ENCODE peak calls at places on chromosomes 3 and 15, in nine cellular contexts. One of them, this sample, is unnamed.

GRCh38 chr15:48861813-48862431 is 16.0 kb upstream of the EID1 start:
- DNase-seq in dorsolateral prefrontal cortex: no peak
- DNase-seq in fibroblast of mammary gland: peak
- DNase-seq in choroid plexus epithelial cell: peak
- DNase-seq in suprapubic skin: no peak
- DNase-seq in IMR-90: peak
- DNase-seq in AG04450: no peak
- DNase-seq in AG04449: peak
- DNase-seq in bronchial epithelial cell: peak
- DNase-seq in this sample: peak

GRCh38 chr3:164418426-164418825 is 659.9 kb downstream of the SI start:
- DNase-seq in dorsolateral prefrontal cortex: no peak
- DNase-seq in fibroblast of mammary gland: no peak
- DNase-seq in choroid plexus epithelial cell: peak
- DNase-seq in suprapubic skin: no peak
- DNase-seq in IMR-90: no peak
- DNase-seq in AG04450: no peak
- DNase-seq in AG04449: no peak
- DNase-seq in bronchial epithelial cell: no peak
- DNase-seq in this sample: no peak

GRCh38 chr3:39147711-39148115 is 5.7 kb downstream of the CSRNP1 start:
- DNase-seq in dorsolateral prefrontal cortex: no peak
- DNase-seq in fibroblast of mammary gland: peak
- DNase-seq in choroid plexus epithelial cell: peak
- DNase-seq in suprapubic skin: no peak
- DNase-seq in IMR-90: peak
- DNase-seq in AG04450: no peak
- DNase-seq in AG04449: no peak
- DNase-seq in bronchial epithelial cell: no peak
- DNase-seq in this sample: no peak

GRCh38 chr3:156642750-156643728 is 31.4 kb upstream of the TIPARP start:
- DNase-seq in dorsolateral prefrontal cortex: no peak
- DNase-seq in fibroblast of mammary gland: no peak
- DNase-seq in choroid plexus epithelial cell: peak
- DNase-seq in suprapubic skin: no peak
- DNase-seq in IMR-90: no peak
- DNase-seq in AG04450: no peak
- DNase-seq in AG04449: no peak
- DNase-seq in bronchial epithelial cell: no peak
- DNase-seq in this sample: no peak

GRCh38 chr3:82082796-82083195 is 321.4 kb upstream of the GBE1 start:
- DNase-seq in dorsolateral prefrontal cortex: no peak
- DNase-seq in fibroblast of mammary gland: no peak
- DNase-seq in choroid plexus epithelial cell: peak
- DNase-seq in suprapubic skin: no peak
- DNase-seq in IMR-90: no peak
- DNase-seq in AG04450: no peak
- DNase-seq in AG04449: no peak
- DNase-seq in bronchial epithelial cell: no peak
- DNase-seq in this sample: no peak

GRCh38 chr15:98903377-98904018 is 104.1 kb downstream of the PGPEP1L start:
- DNase-seq in dorsolateral prefrontal cortex: no peak
- DNase-seq in fibroblast of mammary gland: peak
- DNase-seq in choroid plexus epithelial cell: peak
- DNase-seq in suprapubic skin: no peak
- DNase-seq in IMR-90: peak
- DNase-seq in AG04450: no peak
- DNase-seq in AG04449: no peak
- DNase-seq in bronchial epithelial cell: peak
- DNase-seq in this sample: peak

GRCh38 chr3:122936986-122937385 is 90.6 kb downstream of the SEMA5B start:
- DNase-seq in dorsolateral prefrontal cortex: no peak
- DNase-seq in fibroblast of mammary gland: no peak
- DNase-seq in choroid plexus epithelial cell: no peak
- DNase-seq in suprapubic skin: no peak
- DNase-seq in IMR-90: no peak
- DNase-seq in AG04450: no peak
- DNase-seq in AG04449: no peak
- DNase-seq in bronchial epithelial cell: no peak
- DNase-seq in this sample: no peak

GRCh38 chr3:6449099-6449498 is 411.8 kb upstream of the GRM7 start:
- DNase-seq in dorsolateral prefrontal cortex: no peak
- DNase-seq in fibroblast of mammary gland: no peak
- DNase-seq in choroid plexus epithelial cell: no peak
- DNase-seq in suprapubic skin: no peak
- DNase-seq in IMR-90: no peak
- DNase-seq in AG04450: no peak
- DNase-seq in AG04449: no peak
- DNase-seq in bronchial epithelial cell: no peak
- DNase-seq in this sample: no peak

GRCh38 chr15:25243800-25244097 is 195.1 kb downstream of the UBE3A start:
- DNase-seq in dorsolateral prefrontal cortex: peak
- DNase-seq in fibroblast of mammary gland: no peak
- DNase-seq in choroid plexus epithelial cell: no peak
- DNase-seq in suprapubic skin: no peak
- DNase-seq in IMR-90: no peak
- DNase-seq in AG04450: no peak
- DNase-seq in AG04449: no peak
- DNase-seq in bronchial epithelial cell: no peak
- DNase-seq in this sample: no peak

GRCh38 chr15:55649058-55649423 is 60.9 kb upstream of the PYGO1 start:
- DNase-seq in dorsolateral prefrontal cortex: no peak
- DNase-seq in fibroblast of mammary gland: peak
- DNase-seq in choroid plexus epithelial cell: peak
- DNase-seq in suprapubic skin: no peak
- DNase-seq in IMR-90: peak
- DNase-seq in AG04450: peak
- DNase-seq in AG04449: peak
- DNase-seq in bronchial epithelial cell: peak
- DNase-seq in this sample: peak

GRCh38 chr15:100284701-100285100 is 57.1 kb downstream of the ADAMTS17 start:
- DNase-seq in dorsolateral prefrontal cortex: no peak
- DNase-seq in fibroblast of mammary gland: no peak
- DNase-seq in choroid plexus epithelial cell: no peak
- DNase-seq in suprapubic skin: no peak
- DNase-seq in IMR-90: no peak
- DNase-seq in AG04450: no peak
- DNase-seq in AG04449: no peak
- DNase-seq in bronchial epithelial cell: no peak
- DNase-seq in this sample: no peak

GRCh38 chr15:66084704-66085103 is 168.8 kb downstream of the MEGF11 start:
- DNase-seq in dorsolateral prefrontal cortex: no peak
- DNase-seq in fibroblast of mammary gland: no peak
- DNase-seq in choroid plexus epithelial cell: no peak
- DNase-seq in suprapubic skin: no peak
- DNase-seq in IMR-90: no peak
- DNase-seq in AG04450: no peak
- DNase-seq in AG04449: no peak
- DNase-seq in bronchial epithelial cell: no peak
- DNase-seq in this sample: no peak

GRCh38 chr3:20930034-20930433 is 744.0 kb upstream of the SGO1 start:
- DNase-seq in dorsolateral prefrontal cortex: no peak
- DNase-seq in fibroblast of mammary gland: peak
- DNase-seq in choroid plexus epithelial cell: peak
- DNase-seq in suprapubic skin: no peak
- DNase-seq in IMR-90: no peak
- DNase-seq in AG04450: no peak
- DNase-seq in AG04449: no peak
- DNase-seq in bronchial epithelial cell: peak
- DNase-seq in this sample: peak

GRCh38 chr3:187640823-187641135 is 29.4 kb downstream of the SST start:
- DNase-seq in dorsolateral prefrontal cortex: no peak
- DNase-seq in fibroblast of mammary gland: no peak
- DNase-seq in choroid plexus epithelial cell: no peak
- DNase-seq in suprapubic skin: no peak
- DNase-seq in IMR-90: no peak
- DNase-seq in AG04450: no peak
- DNase-seq in AG04449: no peak
- DNase-seq in bronchial epithelial cell: peak
- DNase-seq in this sample: no peak

DNA sequence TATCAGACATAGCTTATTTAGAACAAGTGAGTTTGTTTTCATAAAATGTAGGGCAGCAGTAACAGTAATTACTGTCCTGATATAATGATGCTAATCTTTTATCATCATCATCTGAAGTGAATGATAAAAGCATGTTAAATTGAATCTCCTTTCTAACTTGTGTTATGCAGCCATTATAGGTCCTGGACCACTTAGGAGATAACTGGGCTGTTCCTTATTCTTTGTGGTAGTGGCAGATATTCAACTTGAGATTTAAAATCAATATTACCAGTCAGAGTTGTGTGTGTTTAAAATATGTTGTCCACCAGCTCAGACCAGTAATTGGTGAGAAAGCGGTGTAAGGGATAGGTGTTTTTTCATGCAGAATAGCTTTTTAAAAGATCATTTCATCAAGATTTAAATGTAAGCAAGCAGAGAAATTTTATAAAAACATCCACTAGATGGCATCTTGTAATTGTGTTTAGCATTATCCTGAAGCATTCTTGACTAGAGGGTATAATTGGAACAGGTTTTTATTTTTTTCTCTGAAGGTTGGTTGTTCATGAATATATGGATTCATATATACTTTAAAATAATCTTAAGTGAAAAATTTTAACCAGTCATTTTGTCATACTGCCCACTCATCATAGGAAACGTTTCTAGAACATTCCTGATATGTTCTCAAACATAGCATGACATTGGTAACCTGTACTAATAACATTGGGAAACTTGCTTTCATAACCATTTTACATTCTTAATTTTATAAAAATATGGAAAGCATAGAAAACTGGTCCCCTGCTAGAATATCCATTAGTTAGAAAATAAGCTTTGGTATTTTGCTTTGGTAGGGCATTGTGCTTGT is 153.9 kb downstream of the BBX start:
- DNase-seq in dorsolateral prefrontal cortex: no peak
- DNase-seq in fibroblast of mammary gland: peak
- DNase-seq in choroid plexus epithelial cell: peak
- DNase-seq in suprapubic skin: no peak
- DNase-seq in IMR-90: peak
- DNase-seq in AG04450: no peak
- DNase-seq in AG04449: no peak
- DNase-seq in bronchial epithelial cell: peak
- DNase-seq in this sample: peak
- TF ChIP-seq CTCF in dorsolateral prefrontal cortex: peak
- TF ChIP-seq CTCF in fibroblast of mammary gland: peak
- TF ChIP-seq CTCF in choroid plexus epithelial cell: peak
- TF ChIP-seq CTCF in suprapubic skin: peak
- TF ChIP-seq CTCF in IMR-90: peak
- TF ChIP-seq CTCF in AG04450: peak
- TF ChIP-seq CTCF in AG04449: peak
- TF ChIP-seq CTCF in bronchial epithelial cell: peak
- TF ChIP-seq CTCF in this sample: peak

DNA sequence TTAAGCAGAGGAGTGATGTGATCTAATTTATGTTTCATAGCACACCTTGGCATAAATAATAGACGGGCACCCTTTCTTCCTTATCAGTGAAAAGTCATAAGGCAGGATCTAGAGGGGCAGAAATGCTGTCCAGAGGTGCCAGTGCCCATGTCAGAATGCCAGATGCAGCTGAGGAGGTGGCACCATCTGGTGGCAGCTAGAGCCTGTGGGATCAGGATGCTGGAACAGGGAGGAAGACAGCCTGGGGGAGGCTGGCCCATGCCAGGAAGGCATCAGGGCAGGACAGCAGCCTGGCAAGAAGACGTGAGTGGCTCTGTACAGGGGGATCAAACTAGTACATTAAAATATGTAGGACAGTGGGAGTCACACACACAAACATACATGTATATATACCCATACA is 16.5 kb downstream of the MYH15 start:
- DNase-seq in dorsolateral prefrontal cortex: no peak
- DNase-seq in fibroblast of mammary gland: no peak
- DNase-seq in choroid plexus epithelial cell: no peak
- DNase-seq in suprapubic skin: no peak
- DNase-seq in IMR-90: no peak
- DNase-seq in AG04450: no peak
- DNase-seq in AG04449: no peak
- DNase-seq in bronchial epithelial cell: no peak
- DNase-seq in this sample: peak
- TF ChIP-seq CTCF in dorsolateral prefrontal cortex: peak
- TF ChIP-seq CTCF in fibroblast of mammary gland: peak
- TF ChIP-seq CTCF in choroid plexus epithelial cell: peak
- TF ChIP-seq CTCF in suprapubic skin: peak
- TF ChIP-seq CTCF in IMR-90: peak
- TF ChIP-seq CTCF in AG04450: peak
- TF ChIP-seq CTCF in AG04449: peak
- TF ChIP-seq CTCF in bronchial epithelial cell: peak
- TF ChIP-seq CTCF in this sample: peak

GRCh38 chr15:44264148-44264547 is 24.4 kb upstream of the GOLM2 start:
- DNase-seq in dorsolateral prefrontal cortex: no peak
- DNase-seq in fibroblast of mammary gland: no peak
- DNase-seq in choroid plexus epithelial cell: no peak
- DNase-seq in suprapubic skin: no peak
- DNase-seq in IMR-90: no peak
- DNase-seq in AG04450: no peak
- DNase-seq in AG04449: no peak
- DNase-seq in bronchial epithelial cell: no peak
- DNase-seq in this sample: no peak

GRCh38 chr15:44261007-44261706 is 27.4 kb upstream of the GOLM2 start:
- DNase-seq in dorsolateral prefrontal cortex: no peak
- DNase-seq in fibroblast of mammary gland: no peak
- DNase-seq in choroid plexus epithelial cell: no peak
- DNase-seq in suprapubic skin: no peak
- DNase-seq in IMR-90: no peak
- DNase-seq in AG04450: no peak
- DNase-seq in AG04449: no peak
- DNase-seq in bronchial epithelial cell: no peak
- DNase-seq in this sample: no peak

GRCh38 chr15:44265757-44266156 is 22.8 kb upstream of the GOLM2 start:
- DNase-seq in dorsolateral prefrontal cortex: no peak
- DNase-seq in fibroblast of mammary gland: peak
- DNase-seq in choroid plexus epithelial cell: peak
- DNase-seq in suprapubic skin: no peak
- DNase-seq in IMR-90: no peak
- DNase-seq in AG04450: no peak
- DNase-seq in AG04449: no peak
- DNase-seq in bronchial epithelial cell: no peak
- DNase-seq in this sample: no peak
- TF ChIP-seq CTCF in dorsolateral prefrontal cortex: no peak
- TF ChIP-seq CTCF in fibroblast of mammary gland: peak
- TF ChIP-seq CTCF in choroid plexus epithelial cell: peak
- TF ChIP-seq CTCF in suprapubic skin: no peak
- TF ChIP-seq CTCF in IMR-90: no peak
- TF ChIP-seq CTCF in AG04450: no peak
- TF ChIP-seq CTCF in AG04449: no peak
- TF ChIP-seq CTCF in bronchial epithelial cell: no peak
- TF ChIP-seq CTCF in this sample: no peak

DNA sequence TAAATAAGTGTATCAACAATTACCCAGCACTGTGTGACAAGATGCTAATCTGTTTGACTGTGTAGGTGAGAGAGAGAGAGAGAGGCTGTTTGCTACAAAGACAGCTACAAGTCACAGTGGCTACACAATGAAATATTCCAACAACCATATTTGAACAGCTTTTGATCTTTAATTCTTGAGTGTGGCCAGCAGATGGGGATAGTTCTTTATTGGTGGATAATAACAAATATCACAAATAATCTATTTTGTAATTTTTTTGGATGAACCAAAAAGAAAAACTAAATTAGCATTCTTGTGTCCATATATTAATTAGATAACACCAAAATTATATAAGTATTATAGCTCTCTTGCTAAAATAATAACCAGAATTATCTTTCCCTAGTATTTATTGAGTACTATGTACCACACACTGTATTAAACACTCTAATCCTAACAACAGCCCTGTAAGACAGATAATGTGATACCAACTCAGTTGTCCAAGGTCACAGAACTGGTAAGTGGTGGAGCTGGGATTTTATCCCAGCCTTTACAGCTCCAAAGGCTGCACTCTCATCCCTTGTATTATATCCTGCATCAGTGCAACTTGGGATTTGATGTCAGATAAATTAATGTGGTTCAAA is 61.9 kb upstream of the C3orf80 start:
- DNase-seq in dorsolateral prefrontal cortex: no peak
- DNase-seq in fibroblast of mammary gland: peak
- DNase-seq in choroid plexus epithelial cell: peak
- DNase-seq in suprapubic skin: no peak
- DNase-seq in IMR-90: peak
- DNase-seq in AG04450: peak
- DNase-seq in AG04449: no peak
- DNase-seq in bronchial epithelial cell: peak
- DNase-seq in this sample: peak
- TF ChIP-seq CTCF in dorsolateral prefrontal cortex: peak
- TF ChIP-seq CTCF in fibroblast of mammary gland: peak
- TF ChIP-seq CTCF in choroid plexus epithelial cell: peak
- TF ChIP-seq CTCF in suprapubic skin: no peak
- TF ChIP-seq CTCF in IMR-90: peak
- TF ChIP-seq CTCF in AG04450: peak
- TF ChIP-seq CTCF in AG04449: peak
- TF ChIP-seq CTCF in bronchial epithelial cell: no peak
- TF ChIP-seq CTCF in this sample: peak

This sample was measured in RWPE1.